ENCODE peak calls at places on chromosomes 6 and 20, in four cellular contexts. M is mesendoderm, F is BE2C, G is IMR-90. E is an unnamed sample. For H3K27me3, the result is how much of the 10 kb centered on the place peaks cover.

GRCh38 chr6:170459451-170459850 is 93.7 kb downstream of the PSMB1 start:
- DNase-seq in M (no peak), F (no peak), G (peak), E (peak)

GRCh38 chr6:119119989-119120388 is 41.5 kb upstream of the FAM184A start:
- DNase-seq in M (no peak), F (no peak), G (peak), E (peak)

GRCh38 chr6:159360306-159360705 is 191.1 kb downstream of the FNDC1 start:
- DNase-seq in M (no peak), F (no peak), G (no peak), E (no peak)

GRCh38 chr6:141610741-141611140 is 522.0 kb upstream of the GJE1 start:
- DNase-seq in M (peak), F (no peak), G (peak), E (peak)

GRCh38 chr6:112690497-112691202 is 343.5 kb downstream of the RFPL4B start:
- DNase-seq in M (peak), F (no peak), G (peak), E (no peak)

GRCh38 chr6:42555477-42556457 is 8.1 kb upstream of the UBR2 start:
- DNase-seq in M (peak), F (peak), G (peak), E (peak)

GRCh38 chr6:26251354-26252081 is 113.5 kb upstream of the BTN3A2 start:
- DNase-seq in M (peak), F (peak), G (peak), E (peak)

GRCh38 chr6:11460001-11460668 is 77.4 kb upstream of the TMEM170B start:
- DNase-seq in M (peak), F (no peak), G (peak), E (peak)

GRCh38 chr6:150273457-150274309 is 95.1 kb upstream of the IYD start:
- DNase-seq in M (no peak), F (no peak), G (no peak), E (no peak)

GRCh38 chr20:62668441-62669027 is 26.2 kb downstream of the SLCO4A1 start:
- DNase-seq in M (peak), F (peak), G (peak), E (peak)

GRCh38 chr6:20873425-20874190 is 339.4 kb downstream of the CDKAL1 start:
- DNase-seq in M (peak), F (peak), G (no peak), E (peak)

GRCh38 chr6:149484733-149485700 is at the start of gene ZC3H12D:
- DNase-seq in M (peak), F (no peak), G (peak), E (no peak)

GRCh38 chr20:19819149-19819548 is 61.1 kb downstream of the RIN2 start:
- DNase-seq in M (no peak), F (no peak), G (no peak), E (no peak)

GRCh38 chr6:47414517-47415167 is 62.9 kb upstream of the CD2AP start:
- DNase-seq in M (peak), F (no peak), G (peak), E (no peak)

GRCh38 chr6:142737368-142738060 is 207.5 kb downstream of the HIVEP2 start:
- DNase-seq in M (peak), F (no peak), G (peak), E (peak)

GRCh38 chr20:62200491-62201172 is 17.8 kb downstream of the MTG2 start:
- DNase-seq in M (no peak), F (no peak), G (no peak), E (no peak)

GRCh38 chr20:50127587-50128519 is 14.9 kb upstream of the UBE2V1 start:
- DNase-seq in M (no peak), F (no peak), G (no peak), E (no peak)

GRCh38 chr6:34025112-34025807 is 120.6 kb downstream of the GRM4 start:
- DNase-seq in M (peak), F (peak), G (no peak), E (peak)

GRCh38 chr6:129098061-129098553 is 215.2 kb downstream of the LAMA2 start:
- DNase-seq in M (no peak), F (no peak), G (no peak), E (no peak)

GRCh38 chr6:73176057-73176456 is 49.2 kb downstream of the KHDC1L start:
- DNase-seq in M (no peak), F (no peak), G (no peak), E (no peak)

GRCh38 chr20:13910492-13910891 is 79.9 kb downstream of the SEL1L2 start:
- DNase-seq in M (no peak), F (no peak), G (no peak), E (no peak)

GRCh38 chr20:37552415-37552814 is 24.7 kb upstream of the BLCAP start:
- DNase-seq in M (peak), F (no peak), G (peak), E (no peak)

GRCh38 chr6:122778961-122779671 is 400 bp upstream of the FABP7 start:
- DNase-seq in M (peak), F (no peak), G (no peak), E (peak)

GRCh38 chr20:6566821-6567220 is 200.7 kb upstream of the BMP2 start:
- DNase-seq in M (no peak), F (no peak), G (peak), E (peak)

GRCh38 chr6:17621003-17621402 is 20.9 kb downstream of the FAM8A1 start:
- DNase-seq in M (no peak), F (no peak), G (no peak), E (no peak)

GRCh38 chr20:21557246-21557982 is 43.5 kb upstream of the NKX2-2 start:
- DNase-seq in M (no peak), F (no peak), G (no peak), E (no peak)

GRCh38 chr6:75492769-75493168 is 831 bp downstream of the FILIP1 start:
- DNase-seq in M (no peak), F (no peak), G (no peak), E (no peak)

GRCh38 chr6:104286641-104287040 is 573.1 kb downstream of the HACE1 start:
- DNase-seq in M (no peak), F (no peak), G (no peak), E (no peak)

GRCh38 chr20:47789081-47789998 is 4.1 kb upstream of the SULF2 start:
- DNase-seq in M (no peak), F (peak), G (no peak), E (no peak)

GRCh38 chr20:37359331-37359730 is 13.4 kb downstream of the SRC start:
- DNase-seq in M (no peak), F (no peak), G (no peak), E (no peak)

GRCh38 chr6:30810813-30811329 is 66.5 kb upstream of the IER3 start:
- DNase-seq in M (no peak), F (no peak), G (no peak), E (no peak)

GRCh38 chr6:17846762-17847161 is 140.0 kb upstream of the NUP153 start:
- DNase-seq in M (no peak), F (no peak), G (no peak), E (no peak)

GRCh38 chr6:144296973-144297372 is 11.8 kb downstream of the UTRN start:
- DNase-seq in M (no peak), F (no peak), G (no peak), E (no peak)

GRCh38 chr6:25875563-25875905 is 1.5 kb upstream of the SLC17A3 start:
- DNase-seq in M (no peak), F (no peak), G (no peak), E (no peak)

GRCh38 chr20:51432251-51432784 is 110.2 kb downstream of the NFATC2 start:
- DNase-seq in M (no peak), F (no peak), G (no peak), E (no peak)

GRCh38 chr6:126444874-126445273 is 105.0 kb downstream of the CENPW start:
- DNase-seq in M (peak), F (no peak), G (peak), E (no peak)

DNA sequence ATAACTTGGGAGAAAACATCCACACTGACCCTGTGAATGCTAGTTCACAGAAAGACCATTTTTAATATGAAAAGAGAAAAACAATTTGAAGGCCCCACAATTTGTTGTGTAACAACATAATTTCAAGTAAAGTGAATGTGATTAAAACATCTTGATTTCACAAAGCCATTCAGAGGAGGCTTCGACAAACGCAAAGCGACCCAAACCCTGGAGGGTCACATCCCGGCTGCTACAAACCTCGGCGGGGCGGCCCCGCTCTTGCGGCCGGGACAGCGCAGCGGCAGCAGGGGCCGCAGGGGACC is 14.0 kb downstream of the FOXC1 start:
- DNase-seq in M (no peak), F (no peak), G (no peak), E (no peak)
- H3K27me3 ChIP-seq in M (half or more), F (under half), G (under half), E (half or more)

DNA sequence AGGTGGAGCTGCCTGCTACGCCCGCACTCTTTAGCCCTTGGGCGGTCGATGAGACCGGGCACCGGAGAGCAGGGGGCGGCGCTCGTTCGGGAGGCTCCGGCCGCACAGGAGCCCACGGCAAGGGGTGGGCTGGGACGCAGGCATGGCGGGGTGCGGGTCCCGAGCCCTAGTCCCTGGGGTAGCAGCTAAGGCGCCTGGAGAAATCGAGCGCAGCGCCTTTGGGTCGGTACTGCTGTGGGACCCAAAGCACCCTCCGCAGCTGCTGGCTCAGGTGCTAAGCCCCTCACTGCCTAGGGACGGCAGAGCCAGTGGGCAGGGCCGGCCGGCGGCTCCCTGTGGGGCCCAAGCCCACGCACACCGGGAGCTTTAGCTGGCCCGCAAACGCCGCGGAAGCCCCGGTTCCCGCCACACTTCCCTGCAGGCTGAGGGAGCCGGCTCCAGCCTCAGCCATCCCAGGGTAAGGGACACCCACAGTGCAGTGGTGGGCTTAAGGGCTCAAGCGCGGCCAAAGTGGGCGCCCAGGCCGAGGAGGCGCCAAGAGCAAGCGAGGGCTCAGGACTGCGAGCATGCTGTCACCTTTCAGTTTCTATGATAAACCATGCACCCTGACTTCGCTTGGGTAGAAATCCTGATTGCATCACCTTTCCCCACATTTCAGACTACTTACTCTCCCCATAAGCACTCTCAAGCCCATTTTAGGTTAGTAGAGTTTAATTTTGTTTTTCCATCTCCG is 52.0 kb downstream of the MYLIP start:
- DNase-seq in M (no peak), F (no peak), G (no peak), E (no peak)
- H3K4me3 ChIP-seq in M (no peak), F (no peak), G (no peak), E (no peak)

DNA sequence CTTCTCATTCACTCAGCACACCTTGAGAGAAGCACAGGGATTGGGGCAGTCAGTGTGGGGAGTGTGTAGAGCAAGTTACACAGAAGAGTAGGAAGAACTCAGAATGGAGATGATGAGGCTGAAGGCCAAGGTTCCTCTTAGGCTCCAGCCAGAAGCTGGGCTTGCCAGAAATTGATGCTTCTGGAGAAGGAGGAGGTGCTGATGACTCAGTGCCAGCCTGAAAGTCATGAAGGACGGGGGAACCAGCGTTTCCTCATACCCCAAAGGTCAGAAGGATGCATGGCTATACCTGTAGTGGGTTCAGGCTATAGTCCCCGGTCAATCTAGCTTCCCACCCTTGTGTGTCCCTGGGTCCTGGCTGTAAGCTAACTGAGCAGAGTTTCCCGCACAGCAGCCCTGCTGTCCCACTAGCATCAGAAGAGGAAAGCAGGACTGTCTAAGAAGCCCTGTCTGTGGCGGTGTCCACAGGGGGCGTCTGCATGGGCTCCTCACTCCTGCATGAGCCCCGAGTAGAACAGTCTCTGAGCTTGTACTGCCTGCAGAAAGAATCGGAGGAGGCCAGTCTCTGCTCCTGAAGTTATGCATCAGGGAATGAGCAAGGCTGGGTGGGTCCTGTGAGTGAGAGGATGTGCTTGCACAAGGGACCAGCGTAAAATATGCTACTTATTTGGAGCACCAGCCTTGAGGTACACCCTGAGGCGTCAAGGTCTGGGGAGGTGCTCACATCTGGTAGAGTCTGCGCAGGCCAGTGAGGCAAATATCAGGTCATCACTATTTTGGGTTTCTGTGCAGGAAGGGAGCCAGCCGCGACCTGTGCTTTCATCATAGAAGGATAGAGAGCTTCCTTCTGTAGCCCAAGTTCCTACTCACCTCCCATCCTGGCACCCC is 148.5 kb downstream of the MRPL14 start:
- DNase-seq in M (no peak), F (no peak), G (peak), E (peak)
- H3K27me3 ChIP-seq in M (under half), F (under half), G (under half), E (under half)

DNA sequence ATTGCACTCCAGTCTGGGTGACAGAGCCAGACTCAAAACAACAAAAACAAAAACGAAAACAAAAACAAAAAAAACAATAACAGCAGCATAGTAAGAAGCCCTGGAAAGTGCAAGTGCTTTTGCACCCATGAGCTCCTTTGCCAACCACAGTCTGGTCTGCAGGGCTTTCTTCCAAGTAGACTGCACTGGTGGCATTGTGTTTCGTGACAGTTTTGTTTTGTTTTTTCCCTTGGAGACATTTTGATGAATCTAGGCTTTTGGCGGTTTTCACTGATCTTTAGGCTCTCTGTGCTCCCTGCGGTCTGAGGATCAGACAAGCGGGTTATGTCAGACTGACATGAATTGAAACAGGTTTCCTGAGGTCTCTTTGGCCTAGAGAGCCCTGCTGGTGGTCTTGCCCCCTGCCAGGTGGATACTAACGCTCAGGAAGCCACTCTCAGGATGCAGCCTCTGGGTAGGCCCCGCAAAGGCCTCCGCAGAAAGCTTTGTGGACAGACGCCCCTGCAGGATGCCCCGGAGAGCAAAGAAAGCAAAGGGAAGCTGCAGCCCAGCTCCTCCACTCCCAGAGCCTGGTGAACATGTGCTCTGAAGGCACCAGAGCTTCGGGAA is 555.4 kb upstream of the AGPAT4 start:
- DNase-seq in M (no peak), F (no peak), G (no peak), E (no peak)
- H3K4me3 ChIP-seq in M (no peak), F (no peak), G (no peak), E (no peak)

GRCh38 chr6:154508573-154509375 is 1.7 kb downstream of the CNKSR3 start:
- DNase-seq in M (no peak), F (no peak), G (peak), E (no peak)
- H3K27me3 ChIP-seq in M (under half), F (under half), G (under half), E (under half)

GRCh38 chr6:137213813-137214212 is 5.4 kb downstream of the IFNGR1 start:
- DNase-seq in M (no peak), F (no peak), G (no peak), E (no peak)
- H3K4me3 ChIP-seq in M (no peak), F (no peak), G (no peak), E (no peak)

GRCh38 chr6:29752451-29753308 is 29.4 kb downstream of the HLA-F start:
- DNase-seq in M (peak), F (peak), G (peak), E (peak)
- H3K27me3 ChIP-seq in M (under half), F (under half), G (under half), E (under half)

GRCh38 chr6:14079433-14079832 is 38.1 kb upstream of the CD83 start:
- DNase-seq in M (no peak), F (no peak), G (peak), E (no peak)

GRCh38 chr6:14077193-14077853 is 40.2 kb upstream of the CD83 start:
- DNase-seq in M (peak), F (no peak), G (no peak), E (no peak)

GRCh38 chr6:14072084-14072483 is 45.5 kb upstream of the CD83 start:
- DNase-seq in M (no peak), F (no peak), G (peak), E (peak)

GRCh38 chr6:14070457-14070856 is 47.1 kb upstream of the CD83 start:
- DNase-seq in M (peak), F (no peak), G (no peak), E (peak)

DNA sequence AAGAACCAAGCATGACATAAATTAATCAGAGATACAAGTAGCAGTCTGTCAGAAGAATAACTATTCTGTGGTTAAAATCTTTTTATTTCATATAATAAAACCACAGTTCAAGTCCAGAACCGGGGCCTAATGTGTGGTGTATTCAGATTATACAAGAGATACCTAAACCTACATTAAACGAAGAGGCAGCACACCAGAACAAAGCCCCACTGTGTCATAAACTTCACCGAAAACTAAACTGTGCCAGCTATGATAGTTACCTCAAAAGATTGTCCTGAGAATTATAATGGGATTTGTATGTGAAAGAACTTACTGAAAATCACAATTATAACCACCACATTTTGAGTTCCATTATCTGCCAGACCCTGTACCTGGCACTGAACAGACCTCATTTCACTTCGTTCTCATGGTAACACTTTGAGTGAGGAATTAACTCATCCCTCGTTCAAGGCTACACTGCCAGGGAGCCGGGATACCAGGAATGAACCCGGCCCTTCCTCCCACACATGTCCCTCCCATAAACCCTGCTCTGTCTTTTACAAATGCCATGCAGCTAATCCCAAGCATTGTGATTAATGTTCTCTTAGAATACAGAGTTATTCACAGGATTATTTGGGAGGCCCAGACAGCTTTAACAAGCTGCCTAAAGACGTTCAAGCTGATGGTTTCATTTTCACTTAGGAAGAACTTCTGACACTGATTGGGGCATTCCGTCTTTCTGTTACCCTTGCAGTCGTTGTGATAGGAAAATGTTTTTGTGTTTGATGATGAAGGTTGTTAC is 42.7 kb upstream of the CD83 start:
- DNase-seq in M (peak), F (peak), G (peak), E (peak)
- H3K4me3 ChIP-seq in M (no peak), F (peak), G (peak), E (no peak)

GRCh38 chr20:59441860-59442810 is 141.7 kb downstream of the EDN3 start:
- DNase-seq in M (no peak), F (peak), G (no peak), E (peak)

GRCh38 chr20:59446361-59446760 is 145.9 kb downstream of the EDN3 start:
- DNase-seq in M (no peak), F (no peak), G (no peak), E (no peak)

GRCh38 chr20:59439243-59439642 is 138.8 kb downstream of the EDN3 start:
- DNase-seq in M (no peak), F (no peak), G (no peak), E (no peak)

GRCh38 chr20:59441306-59441705 is 140.9 kb downstream of the EDN3 start:
- DNase-seq in M (no peak), F (no peak), G (no peak), E (no peak)

DNA sequence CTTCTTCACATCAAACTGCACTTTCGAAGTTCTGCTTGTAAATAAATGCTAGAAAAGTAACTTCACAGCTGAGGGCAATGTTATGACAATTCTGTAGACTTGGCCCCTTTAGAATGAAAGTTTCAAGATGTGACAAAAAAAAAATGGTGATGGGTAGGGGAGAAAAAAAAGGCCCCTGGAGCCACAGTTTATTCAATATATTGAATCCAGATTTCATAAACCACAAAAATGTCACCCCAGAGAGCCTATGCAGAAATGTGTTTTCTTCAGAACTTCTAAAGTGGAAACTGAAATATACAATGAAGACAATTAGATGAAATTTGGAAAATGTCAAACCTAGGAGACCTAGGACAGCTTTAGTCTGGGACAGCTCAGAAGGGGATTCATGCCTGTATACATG is 143.1 kb downstream of the EDN3 start:
- DNase-seq in M (no peak), F (no peak), G (no peak), E (no peak)
- H3K27me3 ChIP-seq in M (under half), F (under half), G (under half), E (under half)

E was measured in cardiac muscle cell.